ENCODE peak calls at places on chromosome 21, in four cellular contexts. E is fibroblast of lung, I is psoas muscle, B is sigmoid colon. X is an unnamed sample. For H3K27me3, the result is how much of the 10 kb centered on the place peaks cover.

GRCh38 chr21:14403681-14404318 is 20.9 kb upstream of the HSPA13 start:
- DNase-seq in E (peak), I (no peak), B (no peak), X (no peak)

GRCh38 chr21:13368200-13368599 is 241.4 kb upstream of the POTED start:
- DNase-seq in E (no peak), B (no peak), I (no peak), X (no peak)

GRCh38 chr21:15986277-15986676 is 256.5 kb downstream of the USP25 start:
- DNase-seq in I (no peak), E (no peak), B (no peak), X (no peak)

GRCh38 chr21:15445327-15445726 is 284.5 kb upstream of the USP25 start:
- DNase-seq in B (no peak), I (no peak), E (no peak), X (no peak)

GRCh38 chr21:38743772-38744529 is 61.8 kb upstream of the ETS2 start:
- DNase-seq in B (no peak), E (no peak), I (no peak), X (no peak)

GRCh38 chr21:29177800-29178199 is 47.4 kb downstream of the MAP3K7CL start:
- DNase-seq in E (no peak), I (no peak), B (no peak), X (no peak)

GRCh38 chr21:21268061-21268471 is 269.9 kb downstream of the NCAM2 start:
- DNase-seq in E (no peak), B (no peak), I (no peak), X (no peak)

GRCh38 chr21:25568230-25568629 is 39.1 kb downstream of the MRPL39 start:
- DNase-seq in B (peak), I (no peak), E (peak), X (peak)

GRCh38 chr21:29943885-29944284 is 4.1 kb upstream of the GRIK1 start:
- DNase-seq in B (no peak), I (no peak), E (no peak), X (no peak)

GRCh38 chr21:40047993-40048730 is 180.9 kb downstream of the PCP4 start:
- DNase-seq in B (peak), I (no peak), E (no peak), X (peak)

GRCh38 chr21:38816400-38816973 is 10.8 kb downstream of the ETS2 start:
- DNase-seq in E (no peak), B (no peak), I (no peak), X (no peak)

GRCh38 chr21:16741228-16741665 is 771.6 kb upstream of the CXADR start:
- DNase-seq in I (no peak), B (no peak), E (no peak), X (no peak)

GRCh38 chr21:29849735-29850176 is 90.0 kb downstream of the GRIK1 start:
- DNase-seq in B (no peak), E (peak), I (no peak), X (peak)

GRCh38 chr21:38434913-38435533 is 63.3 kb downstream of the ERG start:
- DNase-seq in B (no peak), I (no peak), E (peak), X (peak)

GRCh38 chr21:34881894-34882371 is 167.2 kb downstream of the RUNX1 start:
- DNase-seq in E (peak), I (no peak), B (no peak), X (no peak)

GRCh38 chr21:31222142-31222541 is 121.9 kb downstream of the TIAM1 start:
- DNase-seq in E (peak), B (no peak), I (no peak), X (no peak)

GRCh38 chr21:31220567-31220966 is 123.5 kb downstream of the TIAM1 start:
- DNase-seq in B (no peak), E (peak), I (no peak), X (peak)

GRCh38 chr21:31218830-31219608 is 125.0 kb downstream of the TIAM1 start:
- DNase-seq in B (no peak), E (peak), I (peak), X (peak)

GRCh38 chr21:31225713-31226112 is 118.3 kb downstream of the TIAM1 start:
- DNase-seq in I (no peak), E (no peak), B (no peak), X (no peak)

GRCh38 chr21:31221051-31221450 is 123.0 kb downstream of the TIAM1 start:
- DNase-seq in E (no peak), I (no peak), B (no peak), X (no peak)
- H3K27me3 ChIP-seq in E (under half), I (under half), B (under half), X (under half)

DNA sequence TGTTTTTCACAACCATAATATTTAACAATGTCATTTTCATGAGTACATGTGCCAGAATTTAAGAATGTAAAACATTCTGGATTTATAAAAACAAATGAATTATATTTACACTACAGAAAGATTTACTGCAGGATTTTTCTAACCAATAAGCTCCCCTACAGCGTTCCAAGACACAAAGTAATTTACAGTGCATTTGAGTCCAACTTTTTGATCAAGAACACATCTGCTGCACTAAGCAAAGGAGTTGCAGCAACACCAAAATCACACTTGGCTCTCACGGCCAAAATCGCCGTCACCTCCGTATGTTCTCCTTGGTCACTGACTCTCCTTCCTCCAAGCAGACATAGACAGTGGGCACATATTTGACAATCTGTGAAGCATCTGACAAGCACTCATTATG is 7.7 kb downstream of the VPS26C start:
- DNase-seq in I (no peak), B (no peak), E (no peak), X (no peak)
- H3K4me3 ChIP-seq in I (no peak), B (no peak), E (no peak), X (no peak)

GRCh38 chr21:32975811-32976507 is 49.8 kb upstream of the OLIG2 start:
- DNase-seq in E (no peak), I (no peak), B (no peak), X (no peak)
- H3K27me3 ChIP-seq in E (under half), I (under half), B (under half), X (under half)

GRCh38 chr21:36024782-36025181 is 35.5 kb downstream of the SETD4 start:
- DNase-seq in B (no peak), E (no peak), I (no peak), X (no peak)
- H3K4me3 ChIP-seq in B (no peak), E (no peak), I (no peak), X (no peak)

DNA sequence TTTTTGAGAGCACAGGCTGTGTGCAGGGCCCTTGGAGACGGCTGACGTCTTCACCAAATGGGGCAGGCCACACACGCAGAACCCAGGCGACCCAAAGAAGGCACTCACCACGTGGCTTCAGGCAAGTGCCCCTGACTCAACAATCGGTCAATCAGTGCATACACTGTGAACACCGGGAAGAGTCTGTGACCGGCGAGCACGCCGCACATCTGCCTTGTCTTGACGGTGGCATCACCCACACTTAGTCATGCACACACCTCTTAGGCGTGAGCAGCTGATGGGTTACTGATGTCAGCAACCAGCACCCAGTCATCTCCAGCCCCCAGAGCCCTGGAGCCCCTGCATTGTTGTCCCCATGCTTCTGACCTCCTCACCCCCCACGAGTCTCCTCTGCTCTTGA is 4.9 kb upstream of the LRRC3 start:
- DNase-seq in B (no peak), E (no peak), I (no peak), X (no peak)
- H3K27me3 ChIP-seq in B (under half), E (under half), I (under half), X (under half)

GRCh38 chr21:46633561-46633960 is 1.9 kb upstream of the PRMT2 start:
- DNase-seq in B (no peak), E (no peak), I (no peak), X (no peak)

GRCh38 chr21:46636181-46636512 is 673 bp downstream of the PRMT2 start:
- DNase-seq in B (no peak), E (no peak), I (no peak), X (no peak)

GRCh38 chr21:46634966-46635323 is 529 bp upstream of the PRMT2 start:
- DNase-seq in E (peak), B (peak), I (no peak), X (peak)

GRCh38 chr21:46635324-46636180 is at the start of gene PRMT2:
- DNase-seq in I (peak), E (peak), B (peak), X (peak)

GRCh38 chr21:46634427-46634826 is 1.0 kb upstream of the PRMT2 start:
- DNase-seq in E (no peak), I (no peak), B (no peak), X (no peak)
- H3K4me3 ChIP-seq in E (peak), I (peak), B (peak), X (peak)

GRCh38 chr21:46082638-46083270 is 15.2 kb upstream of the COL6A2 start:
- DNase-seq in I (peak), B (peak), E (no peak), X (no peak)
- H3K27me3 ChIP-seq in I (under half), B (under half), E (under half), X (under half)

GRCh38 chr21:41236361-41236973 is 68.5 kb downstream of the BACE2 start:
- DNase-seq in E (no peak), I (no peak), B (no peak), X (no peak)
- H3K4me3 ChIP-seq in E (no peak), I (no peak), B (no peak), X (no peak)

X was measured in MG63.